ENCODE peak calls at places on chromosomes 6 and 20, in seven cellular contexts. One of them, this sample, is unnamed.

GRCh38 chr6:45163952-45164766 is 164.0 kb upstream of the RUNX2 start:
- DNase-seq in NCI-H1092: no peak
- DNase-seq in stimulated activated CD4-positive, alpha-beta T cell treated with anti-CD3 and anti-CD28 coated beads, Interleukin-12 subunit alpha, Interleukin-12 subunit beta, amount 100 ng/mL, for 4 hours: no peak
- DNase-seq in ACHN: no peak
- DNase-seq in stimulated activated effector memory CD8-positive, alpha-beta T cell treated with anti-CD3 and anti-CD28 coated beads, Interleukin-12 subunit alpha, Interleukin-12 subunit beta, amount 100 ng/mL, for 72 hours: peak; percentile 57
- DNase-seq in fibroblast of pulmonary artery: no peak
- DNase-seq in stromal cell of bone marrow: no peak
- DNase-seq in this sample: no peak

GRCh38 chr6:5752282-5752681 is 254.4 kb downstream of the NRN1 start:
- DNase-seq in NCI-H1092: no peak
- DNase-seq in stimulated activated CD4-positive, alpha-beta T cell treated with anti-CD3 and anti-CD28 coated beads, Interleukin-12 subunit alpha, Interleukin-12 subunit beta, amount 100 ng/mL, for 4 hours: no peak
- DNase-seq in ACHN: no peak
- DNase-seq in stimulated activated effector memory CD8-positive, alpha-beta T cell treated with anti-CD3 and anti-CD28 coated beads, Interleukin-12 subunit alpha, Interleukin-12 subunit beta, amount 100 ng/mL, for 72 hours: no peak
- DNase-seq in fibroblast of pulmonary artery: peak; percentile 57
- DNase-seq in stromal cell of bone marrow: peak; percentile 54
- DNase-seq in this sample: peak; percentile 90

GRCh38 chr20:7359739-7360138 is 580.5 kb downstream of the HAO1 start:
- DNase-seq in NCI-H1092: no peak
- DNase-seq in stimulated activated CD4-positive, alpha-beta T cell treated with anti-CD3 and anti-CD28 coated beads, Interleukin-12 subunit alpha, Interleukin-12 subunit beta, amount 100 ng/mL, for 4 hours: no peak
- DNase-seq in ACHN: no peak
- DNase-seq in stimulated activated effector memory CD8-positive, alpha-beta T cell treated with anti-CD3 and anti-CD28 coated beads, Interleukin-12 subunit alpha, Interleukin-12 subunit beta, amount 100 ng/mL, for 72 hours: no peak
- DNase-seq in fibroblast of pulmonary artery: no peak
- DNase-seq in stromal cell of bone marrow: no peak
- DNase-seq in this sample: no peak

GRCh38 chr6:88529726-88530125 is 363.6 kb upstream of the CNR1 start:
- DNase-seq in NCI-H1092: no peak
- DNase-seq in stimulated activated CD4-positive, alpha-beta T cell treated with anti-CD3 and anti-CD28 coated beads, Interleukin-12 subunit alpha, Interleukin-12 subunit beta, amount 100 ng/mL, for 4 hours: no peak
- DNase-seq in ACHN: no peak
- DNase-seq in stimulated activated effector memory CD8-positive, alpha-beta T cell treated with anti-CD3 and anti-CD28 coated beads, Interleukin-12 subunit alpha, Interleukin-12 subunit beta, amount 100 ng/mL, for 72 hours: no peak
- DNase-seq in fibroblast of pulmonary artery: no peak
- DNase-seq in stromal cell of bone marrow: no peak
- DNase-seq in this sample: no peak

GRCh38 chr6:90765895-90766294 is 179.0 kb upstream of the MAP3K7 start:
- DNase-seq in NCI-H1092: no peak
- DNase-seq in stimulated activated CD4-positive, alpha-beta T cell treated with anti-CD3 and anti-CD28 coated beads, Interleukin-12 subunit alpha, Interleukin-12 subunit beta, amount 100 ng/mL, for 4 hours: no peak
- DNase-seq in ACHN: no peak
- DNase-seq in stimulated activated effector memory CD8-positive, alpha-beta T cell treated with anti-CD3 and anti-CD28 coated beads, Interleukin-12 subunit alpha, Interleukin-12 subunit beta, amount 100 ng/mL, for 72 hours: no peak
- DNase-seq in fibroblast of pulmonary artery: no peak
- DNase-seq in stromal cell of bone marrow: no peak
- DNase-seq in this sample: no peak

GRCh38 chr6:106149472-106150069 is 63.4 kb downstream of the PRDM1 start:
- DNase-seq in NCI-H1092: no peak
- DNase-seq in stimulated activated CD4-positive, alpha-beta T cell treated with anti-CD3 and anti-CD28 coated beads, Interleukin-12 subunit alpha, Interleukin-12 subunit beta, amount 100 ng/mL, for 4 hours: no peak
- DNase-seq in ACHN: no peak
- DNase-seq in stimulated activated effector memory CD8-positive, alpha-beta T cell treated with anti-CD3 and anti-CD28 coated beads, Interleukin-12 subunit alpha, Interleukin-12 subunit beta, amount 100 ng/mL, for 72 hours: no peak
- DNase-seq in fibroblast of pulmonary artery: no peak
- DNase-seq in stromal cell of bone marrow: no peak
- DNase-seq in this sample: no peak

GRCh38 chr6:122649701-122650100 is 39.5 kb downstream of the PKIB start:
- DNase-seq in NCI-H1092: no peak
- DNase-seq in stimulated activated CD4-positive, alpha-beta T cell treated with anti-CD3 and anti-CD28 coated beads, Interleukin-12 subunit alpha, Interleukin-12 subunit beta, amount 100 ng/mL, for 4 hours: no peak
- DNase-seq in ACHN: no peak
- DNase-seq in stimulated activated effector memory CD8-positive, alpha-beta T cell treated with anti-CD3 and anti-CD28 coated beads, Interleukin-12 subunit alpha, Interleukin-12 subunit beta, amount 100 ng/mL, for 72 hours: no peak
- DNase-seq in fibroblast of pulmonary artery: no peak
- DNase-seq in stromal cell of bone marrow: peak; percentile 27
- DNase-seq in this sample: no peak

GRCh38 chr6:127051571-127052260 is 66.8 kb upstream of the RSPO3 start:
- DNase-seq in NCI-H1092: no peak
- DNase-seq in stimulated activated CD4-positive, alpha-beta T cell treated with anti-CD3 and anti-CD28 coated beads, Interleukin-12 subunit alpha, Interleukin-12 subunit beta, amount 100 ng/mL, for 4 hours: no peak
- DNase-seq in ACHN: no peak
- DNase-seq in stimulated activated effector memory CD8-positive, alpha-beta T cell treated with anti-CD3 and anti-CD28 coated beads, Interleukin-12 subunit alpha, Interleukin-12 subunit beta, amount 100 ng/mL, for 72 hours: no peak
- DNase-seq in fibroblast of pulmonary artery: peak; percentile 49
- DNase-seq in stromal cell of bone marrow: peak; percentile 19
- DNase-seq in this sample: peak; percentile 25

GRCh38 chr20:60221593-60221992 is 263.4 kb downstream of the CDH26 start:
- DNase-seq in NCI-H1092: no peak
- DNase-seq in stimulated activated CD4-positive, alpha-beta T cell treated with anti-CD3 and anti-CD28 coated beads, Interleukin-12 subunit alpha, Interleukin-12 subunit beta, amount 100 ng/mL, for 4 hours: no peak
- DNase-seq in ACHN: no peak
- DNase-seq in stimulated activated effector memory CD8-positive, alpha-beta T cell treated with anti-CD3 and anti-CD28 coated beads, Interleukin-12 subunit alpha, Interleukin-12 subunit beta, amount 100 ng/mL, for 72 hours: no peak
- DNase-seq in fibroblast of pulmonary artery: no peak
- DNase-seq in stromal cell of bone marrow: no peak
- DNase-seq in this sample: no peak

GRCh38 chr6:45369870-45370269 is 7.9 kb downstream of the SUPT3H start:
- DNase-seq in NCI-H1092: no peak
- DNase-seq in stimulated activated CD4-positive, alpha-beta T cell treated with anti-CD3 and anti-CD28 coated beads, Interleukin-12 subunit alpha, Interleukin-12 subunit beta, amount 100 ng/mL, for 4 hours: no peak
- DNase-seq in ACHN: no peak
- DNase-seq in stimulated activated effector memory CD8-positive, alpha-beta T cell treated with anti-CD3 and anti-CD28 coated beads, Interleukin-12 subunit alpha, Interleukin-12 subunit beta, amount 100 ng/mL, for 72 hours: no peak
- DNase-seq in fibroblast of pulmonary artery: no peak
- DNase-seq in stromal cell of bone marrow: no peak
- DNase-seq in this sample: no peak

GRCh38 chr6:31919624-31920303 is 7.8 kb upstream of the C2 start:
- DNase-seq in NCI-H1092: no peak
- DNase-seq in stimulated activated CD4-positive, alpha-beta T cell treated with anti-CD3 and anti-CD28 coated beads, Interleukin-12 subunit alpha, Interleukin-12 subunit beta, amount 100 ng/mL, for 4 hours: no peak
- DNase-seq in ACHN: no peak
- DNase-seq in stimulated activated effector memory CD8-positive, alpha-beta T cell treated with anti-CD3 and anti-CD28 coated beads, Interleukin-12 subunit alpha, Interleukin-12 subunit beta, amount 100 ng/mL, for 72 hours: no peak
- DNase-seq in fibroblast of pulmonary artery: no peak
- DNase-seq in stromal cell of bone marrow: no peak
- DNase-seq in this sample: no peak

GRCh38 chr6:122580731-122581130 is 29.5 kb upstream of the PKIB start:
- DNase-seq in NCI-H1092: no peak
- DNase-seq in stimulated activated CD4-positive, alpha-beta T cell treated with anti-CD3 and anti-CD28 coated beads, Interleukin-12 subunit alpha, Interleukin-12 subunit beta, amount 100 ng/mL, for 4 hours: no peak
- DNase-seq in ACHN: no peak
- DNase-seq in stimulated activated effector memory CD8-positive, alpha-beta T cell treated with anti-CD3 and anti-CD28 coated beads, Interleukin-12 subunit alpha, Interleukin-12 subunit beta, amount 100 ng/mL, for 72 hours: no peak
- DNase-seq in fibroblast of pulmonary artery: no peak
- DNase-seq in stromal cell of bone marrow: no peak
- DNase-seq in this sample: peak; percentile 14